ENCODE peak calls at places on chromosomes 16 and 17, in eight cellular contexts. A is cardiac muscle cell, D is breast epithelium, E is neuronal stem cell, L is colonic mucosa, V is HCT116, G is uterus, I is K562. R is an unnamed sample.

GRCh38 chr16:261031-261691 is 14.6 kb downstream of the RGS11 start:
- DNase-seq in G (no peak), D (no peak), L (no peak), V (no peak), A (no peak), I (no peak), E (no peak), R (no peak)

GRCh38 chr17:30808785-30809286 is 15.7 kb downstream of the CRLF3 start:
- DNase-seq in G (no peak), D (no peak), L (no peak), A (no peak), E (no peak), V (no peak), I (no peak), R (no peak)

GRCh38 chr16:840561-841454 is 40.3 kb upstream of the GNG13 start:
- DNase-seq in E (no peak), V (no peak), I (no peak), A (no peak), G (no peak), D (no peak), L (no peak), R (peak; percentile 68)

GRCh38 chr16:70778901-70779309 is 22.1 kb downstream of the VAC14 start:
- DNase-seq in V (peak; percentile 81), G (peak; percentile 83), A (peak; percentile 77), E (peak; percentile 75), I (no peak), L (peak; percentile 48), D (peak; percentile 73), R (peak; percentile 87)

GRCh38 chr17:16463341-16464000 is 28.5 kb downstream of the LRRC75A start:
- DNase-seq in V (no peak), D (no peak), A (peak; percentile 42), I (no peak), E (no peak), L (peak; percentile 93), G (no peak), R (peak; percentile 84)

GRCh38 chr17:3864534-3864933 is 18.5 kb upstream of the NCBP3 start:
- DNase-seq in A (no peak), L (no peak), D (no peak), G (no peak), V (no peak), I (no peak), E (no peak), R (no peak)

GRCh38 chr17:42759982-42760651 is 910 bp upstream of the RAMP2 start:
- DNase-seq in E (no peak), D (no peak), V (no peak), L (no peak), A (no peak), I (peak; percentile 5), G (no peak), R (no peak)

GRCh38 chr16:86681440-86681838 is 103.1 kb downstream of the FOXL1 start:
- DNase-seq in E (no peak), G (no peak), A (no peak), I (no peak), D (no peak), V (no peak), L (no peak), R (no peak)

GRCh38 chr17:8794636-8795035 is 4.5 kb downstream of the MFSD6L start:
- DNase-seq in V (no peak), A (no peak), L (no peak), I (no peak), D (no peak), G (no peak), E (no peak), R (no peak)

GRCh38 chr16:81495321-81496234 is 51.0 kb downstream of the CMIP start:
- DNase-seq in V (no peak), A (no peak), I (peak; percentile 87), D (no peak), G (no peak), L (peak; percentile 65), E (no peak), R (no peak)

GRCh38 chr16:72878301-72879269 is 169.3 kb downstream of the ZFHX3 start:
- DNase-seq in V (no peak), I (no peak), E (no peak), L (no peak), D (no peak), G (no peak), A (peak; percentile 45), R (no peak)

GRCh38 chr16:52383640-52384292 is 163.2 kb downstream of the TOX3 start:
- DNase-seq in I (no peak), L (no peak), A (no peak), E (no peak), V (no peak), D (no peak), G (no peak), R (peak; percentile 16)

GRCh38 chr17:42525221-42525620 is 10.8 kb upstream of the NAGLU start:
- DNase-seq in I (no peak), E (no peak), D (no peak), G (no peak), L (no peak), V (no peak), A (no peak), R (no peak)

GRCh38 chr17:45043268-45043681 is 8.2 kb downstream of the DCAKD start:
- DNase-seq in A (no peak), V (no peak), I (no peak), D (peak; percentile 91), E (no peak), G (no peak), L (no peak), R (no peak)

GRCh38 chr16:8963010-8963824 is 489 bp downstream of the USP7 start:
- DNase-seq in G (no peak), V (no peak), D (no peak), E (no peak), I (no peak), L (no peak), A (peak; percentile 44), R (peak; percentile 71)

GRCh38 chr17:33288954-33289353 is 4.1 kb downstream of the ASIC2 start:
- DNase-seq in E (no peak), G (no peak), I (no peak), A (no peak), D (no peak), V (no peak), L (no peak), R (peak; percentile 49)

GRCh38 chr17:59342681-59343127 is 11.2 kb downstream of the YPEL2 start:
- DNase-seq in E (no peak), I (no peak), D (no peak), L (no peak), G (no peak), A (no peak), V (no peak), R (no peak)

GRCh38 chr16:48408688-48409087 is 23.5 kb upstream of the SIAH1 start:
- DNase-seq in V (no peak), I (no peak), G (no peak), L (peak; percentile 62), A (no peak), D (no peak), E (no peak), R (no peak)

GRCh38 chr17:17780941-17781590 is 55.7 kb downstream of the SREBF1 start:
- DNase-seq in D (no peak), I (no peak), A (peak; percentile 82), V (no peak), E (peak; percentile 68), L (peak; percentile 29), G (peak; percentile 83), R (peak; percentile 82)

DNA sequence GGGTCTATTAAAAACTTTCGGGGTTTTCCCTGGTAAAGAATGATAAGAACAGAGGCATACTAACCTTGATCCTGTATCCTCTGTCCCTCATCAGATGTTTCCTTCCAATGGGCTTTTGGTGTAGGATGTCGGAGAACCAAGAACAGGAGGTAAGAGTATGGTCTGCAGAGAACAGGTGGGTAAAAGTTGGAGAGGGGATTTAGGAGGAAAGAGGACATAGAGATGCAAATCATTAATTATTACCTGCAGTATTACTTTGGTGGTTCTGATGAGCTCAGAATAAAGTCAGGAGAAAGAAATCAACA is 4.3 kb downstream of the SNX11 start:
- DNase-seq in I (no peak), A (no peak), E (no peak), V (no peak), D (no peak), L (no peak), G (no peak), R (no peak)
- H3K4me3 ChIP-seq in I (no peak overlapping the region), A (no peak overlapping the region), E (no peak overlapping the region), V (no peak overlapping the region), D (no peak overlapping the region), L (no peak overlapping the region), G (no peak overlapping the region), R (no peak overlapping the region)

DNA sequence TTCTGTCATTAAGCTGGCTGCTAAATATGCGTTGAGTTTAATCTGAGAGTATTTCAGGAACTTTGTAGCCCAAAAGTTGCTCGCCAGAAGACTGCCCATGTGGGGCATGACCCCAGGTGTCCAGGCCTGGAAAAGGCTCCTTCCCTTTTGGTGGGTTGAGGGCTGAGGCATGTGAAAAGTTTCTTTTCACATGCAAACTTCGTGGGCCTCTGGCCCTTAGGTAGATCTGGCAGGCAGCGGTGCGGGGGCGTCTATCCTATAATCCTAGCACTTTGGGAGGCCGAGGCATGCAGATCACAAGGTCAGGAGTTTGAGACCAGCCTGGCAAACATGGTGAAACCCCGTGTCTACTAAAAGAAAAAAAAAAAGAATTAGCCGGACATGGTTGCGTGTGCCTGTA is 39.8 kb upstream of the ENDOV start:
- DNase-seq in I (no peak), L (no peak), V (no peak), D (peak; percentile 25), E (no peak), A (no peak), G (no peak), R (peak; percentile 64)
- H3K36me3 ChIP-seq in I (peaks cover 67% of the 10 kb centered on the region), L (peaks cover 31% of the 10 kb centered on the region), V (peaks cover 36% of the 10 kb centered on the region), D (peaks cover 23% of the 10 kb centered on the region), E (peaks cover 29% of the 10 kb centered on the region), A (peaks cover 32% of the 10 kb centered on the region), G (no peaks in the 10 kb centered on the region), R (peaks cover 33% of the 10 kb centered on the region)

GRCh38 chr17:48308591-48308990 is 121.4 kb downstream of the SKAP1 start:
- DNase-seq in L (no peak), D (no peak), I (no peak), V (no peak), G (no peak), A (no peak), E (no peak), R (no peak)

GRCh38 chr17:48310748-48311213 is 119.2 kb downstream of the SKAP1 start:
- DNase-seq in D (no peak), E (peak; percentile 33), A (peak; percentile 38), V (no peak), I (peak; percentile 18), L (no peak), G (no peak), R (peak; percentile 29)

GRCh38 chr17:48314716-48315115 is 115.3 kb downstream of the SKAP1 start:
- DNase-seq in L (no peak), G (no peak), D (no peak), V (no peak), I (no peak), E (no peak), A (no peak), R (no peak)

GRCh38 chr17:48311324-48311723 is 118.7 kb downstream of the SKAP1 start:
- DNase-seq in D (no peak), I (no peak), V (no peak), G (no peak), L (no peak), E (no peak), A (no peak), R (no peak)

GRCh38 chr17:48313096-48313495 is 116.9 kb downstream of the SKAP1 start:
- DNase-seq in L (no peak), D (no peak), G (no peak), I (no peak), A (no peak), V (no peak), E (no peak), R (no peak)
- H3K27me3 ChIP-seq in L (no peaks in the 10 kb centered on the region), D (no peaks in the 10 kb centered on the region), G (peaks cover 44% of the 10 kb centered on the region), I (no peaks in the 10 kb centered on the region), A (peaks cover 100% of the 10 kb centered on the region), V (no peaks in the 10 kb centered on the region), E (peaks cover 38% of the 10 kb centered on the region), R (no peaks in the 10 kb centered on the region)

GRCh38 chr16:85302848-85303353 is 190.6 kb upstream of the CIBAR2 start:
- DNase-seq in I (no peak), G (no peak), V (no peak), D (no peak), E (no peak), L (no peak), A (no peak), R (no peak)
- H3K4me3 ChIP-seq in I (peak overlapping the region; percentile 19), G (no peak overlapping the region), V (peak overlapping the region; percentile 46), D (no peak overlapping the region), E (no peak overlapping the region), L (no peak overlapping the region), A (no peak overlapping the region), R (peak overlapping the region; percentile 6)